ENCODE peak calls at places on chromosome 3, in five cellular contexts. K is AG10803; R is stimulated activated CD4-positive, alpha-beta T cell treated with anti-CD3 and anti-CD28 coated beads, Interleukin-2, amount 100 ng/mL, for 48 hours; J is RPMI8226; V is anterior cingulate cortex. O is an unnamed sample.

GRCh38 chr3:40267940-40268707 is 41.4 kb upstream of the EIF1B start:
- DNase-seq in R (no peak), J (no peak), K (peak), V (no peak), O (no peak)

GRCh38 chr3:58173670-58174472 is 36.9 kb downstream of the DNASE1L3 start:
- DNase-seq in K (no peak), R (peak), J (peak), V (no peak), O (peak)

GRCh38 chr3:170799009-170799408 is 71.0 kb downstream of the RPL22L1 start:
- DNase-seq in J (no peak), R (no peak), K (no peak), V (no peak), O (no peak)

GRCh38 chr3:40317061-40317676 is 7.7 kb downstream of the EIF1B start:
- DNase-seq in K (peak), J (peak), R (no peak), V (no peak), O (peak)

GRCh38 chr3:105367406-105368213 is 901 bp downstream of the ALCAM start:
- DNase-seq in V (peak), R (peak), J (peak), K (peak), O (peak)

GRCh38 chr3:109882144-109882543 is 544.8 kb upstream of the DPPA4 start:
- DNase-seq in J (no peak), R (no peak), V (no peak), K (no peak), O (no peak)

GRCh38 chr3:43001094-43001553 is 22.0 kb downstream of the GASK1A start:
- DNase-seq in K (peak), R (no peak), V (no peak), J (no peak), O (no peak)

GRCh38 chr3:29285356-29286070 is 4.6 kb downstream of the RBMS3 start:
- DNase-seq in V (no peak), K (peak), J (no peak), R (no peak), O (no peak)

GRCh38 chr3:141306922-141307321 is 61.4 kb upstream of the ZBTB38 start:
- DNase-seq in K (no peak), R (no peak), V (no peak), J (no peak), O (no peak)

GRCh38 chr3:173065543-173065970 is 75.5 kb downstream of the SPATA16 start:
- DNase-seq in R (no peak), K (peak), V (no peak), J (peak), O (no peak)

GRCh38 chr3:102553876-102554275 is 119.1 kb downstream of the ZPLD1 start:
- DNase-seq in R (no peak), K (no peak), J (no peak), V (no peak), O (no peak)

GRCh38 chr3:23580337-23580736 is 225.4 kb upstream of the UBE2E1 start:
- DNase-seq in J (no peak), R (no peak), V (no peak), K (peak), O (no peak)